ENCODE peak calls at places on chromosome 1, in six cellular contexts. B, L, H, S, A and T are unnamed samples.

GRCh38 chr1:15384301-15384901 is 25.3 kb upstream of the EFHD2 start:
- DNase-seq in B (peak; percentile 54), L (no peak), H (no peak), A (no peak), S (no peak), T (no peak)

GRCh38 chr1:106037526-106037925 is 1018.9 kb upstream of the PRMT6 start:
- DNase-seq in A (no peak), B (no peak), L (no peak), H (no peak), S (no peak), T (no peak)

GRCh38 chr1:232553050-232553754 is 76.7 kb downstream of the SIPA1L2 start:
- DNase-seq in H (no peak), A (no peak), S (peak; percentile 63), B (no peak), L (no peak), T (no peak)

GRCh38 chr1:59475737-59476136 is 178.8 kb downstream of the FGGY start:
- DNase-seq in H (no peak), L (no peak), B (no peak), A (no peak), S (no peak), T (no peak)

GRCh38 chr1:152873495-152873894 is 4.6 kb upstream of the SMCP start:
- DNase-seq in A (no peak), S (no peak), B (no peak), H (no peak), L (peak; percentile 49), T (no peak)

GRCh38 chr1:22539510-22540118 is 23.7 kb upstream of the EPHA8 start:
- DNase-seq in H (no peak), B (no peak), S (no peak), A (no peak), L (no peak), T (no peak)

GRCh38 chr1:53110370-53111072 is 31.9 kb downstream of the SLC1A7 start:
- DNase-seq in A (no peak), B (no peak), L (peak; percentile 59), S (no peak), H (no peak), T (no peak)

GRCh38 chr1:214833357-214833756 is 230.4 kb downstream of the CENPF start:
- DNase-seq in A (no peak), H (no peak), L (peak; percentile 85), B (no peak), S (no peak), T (no peak)

GRCh38 chr1:72186733-72187307 is 95.5 kb downstream of the NEGR1 start:
- DNase-seq in H (no peak), S (no peak), B (no peak), L (peak; percentile 37), A (no peak), T (no peak)

GRCh38 chr1:180181048-180181447 is 26.4 kb downstream of the QSOX1 start:
- DNase-seq in B (no peak), H (no peak), S (no peak), A (no peak), L (peak; percentile 22), T (no peak)

GRCh38 chr1:154661110-154661509 is 53.1 kb upstream of the ADAR start:
- DNase-seq in S (no peak), B (no peak), A (no peak), H (no peak), L (no peak), T (no peak)

GRCh38 chr1:168789501-168789900 is 60.5 kb upstream of the DPT start:
- DNase-seq in L (no peak), H (no peak), S (no peak), A (no peak), B (no peak), T (no peak)

GRCh38 chr1:201759194-201759814 is 69.7 kb upstream of the IPO9 start:
- DNase-seq in H (no peak), A (no peak), B (no peak), L (peak; percentile 53), S (peak; percentile 64), T (no peak)

GRCh38 chr1:227893696-227894305 is 53.9 kb downstream of the WNT9A start:
- DNase-seq in B (no peak), A (no peak), L (no peak), H (peak; percentile 2), S (no peak), T (peak; percentile 4)

GRCh38 chr1:219304227-219305226 is 130.8 kb downstream of the LYPLAL1 start:
- DNase-seq in L (peak; percentile 94), A (no peak), S (peak; percentile 94), B (no peak), H (no peak), T (no peak)

GRCh38 chr1:8373547-8374270 is 55.8 kb downstream of the SLC45A1 start:
- DNase-seq in L (peak; percentile 84), A (no peak), H (peak; percentile 80), S (peak; percentile 70), B (no peak), T (no peak)